ENCODE peak calls at places on chromosomes 6 and 20, in four cellular contexts. G is bronchial epithelial cell; Z is naive thymus-derived CD4-positive, alpha-beta T cell; V is neuronal stem cell. K is an unnamed sample. For H3K36me3, the result is how much of the 10 kb centered on the place peaks cover.

GRCh38 chr6:153965996-153966395 is 73.0 kb upstream of the OPRM1 start:
- DNase-seq in G (no peak), Z (peak), V (no peak), K (peak)

GRCh38 chr6:16118825-16119224 is 10.1 kb upstream of the MYLIP start:
- DNase-seq in G (no peak), Z (no peak), V (no peak), K (no peak)

GRCh38 chr6:119035459-119035858 is 43.0 kb downstream of the FAM184A start:
- DNase-seq in G (no peak), Z (no peak), V (no peak), K (no peak)

GRCh38 chr6:33761922-33762629 is 15.4 kb upstream of the IP6K3 start:
- DNase-seq in G (peak), Z (no peak), V (no peak), K (peak)

GRCh38 chr20:24673678-24674570 is 204.5 kb downstream of the SYNDIG1 start:
- DNase-seq in G (peak), Z (no peak), V (no peak), K (no peak)

GRCh38 chr6:53189554-53189953 is 40.9 kb upstream of the GCM1 start:
- DNase-seq in G (no peak), Z (no peak), V (no peak), K (no peak)

GRCh38 chr6:41167173-41167963 is 4.5 kb upstream of the TREM2 start:
- DNase-seq in G (peak), Z (no peak), V (peak), K (peak)

GRCh38 chr6:15421945-15422733 is 176.3 kb downstream of the JARID2 start:
- DNase-seq in G (no peak), Z (no peak), V (no peak), K (no peak)

GRCh38 chr20:2707353-2708072 is 14.9 kb downstream of the EBF4 start:
- DNase-seq in G (no peak), Z (no peak), V (no peak), K (no peak)

GRCh38 chr6:49693512-49693911 is 19.8 kb downstream of the CRISP2 start:
- DNase-seq in G (no peak), Z (no peak), V (no peak), K (no peak)

GRCh38 chr6:158962371-158962770 is 37.6 kb downstream of the RSPH3 start:
- DNase-seq in G (no peak), Z (no peak), V (no peak), K (no peak)

GRCh38 chr6:17015551-17016381 is 86.1 kb upstream of the STMND1 start:
- DNase-seq in G (no peak), Z (peak), V (no peak), K (peak)

GRCh38 chr20:21902391-21902790 is 196.9 kb downstream of the PAX1 start:
- DNase-seq in G (no peak), Z (no peak), V (no peak), K (no peak)

GRCh38 chr6:31529329-31530150 is 778 bp downstream of the MCCD1 start:
- DNase-seq in G (no peak), Z (no peak), V (no peak), K (no peak)

GRCh38 chr6:21846541-21847451 is 253.2 kb downstream of the SOX4 start:
- DNase-seq in G (peak), Z (no peak), V (peak), K (no peak)

GRCh38 chr20:38201356-38201755 is 36.3 kb upstream of the TGM2 start:
- DNase-seq in G (peak), Z (no peak), V (no peak), K (no peak)

GRCh38 chr6:53484409-53485280 is 60.3 kb downstream of the GCLC start:
- DNase-seq in G (peak), Z (peak), V (peak), K (peak)

GRCh38 chr6:54308677-54309315 is 555 bp downstream of the TINAG start:
- DNase-seq in G (no peak), Z (no peak), V (no peak), K (no peak)

GRCh38 chr6:28597217-28597835 is 71.6 kb downstream of the GPX5 start:
- DNase-seq in G (peak), Z (no peak), V (no peak), K (no peak)

GRCh38 chr6:138814179-138814834 is 18.4 kb downstream of the ECT2L start:
- DNase-seq in G (peak), Z (no peak), V (no peak), K (no peak)

GRCh38 chr20:1909097-1909496 is 13.9 kb downstream of the SIRPA start:
- DNase-seq in G (no peak), Z (no peak), V (no peak), K (no peak)

GRCh38 chr6:157834549-157834948 is 11.5 kb downstream of the SNX9 start:
- DNase-seq in G (no peak), Z (no peak), V (no peak), K (no peak)

GRCh38 chr6:52407467-52407866 is 12.7 kb upstream of the EFHC1 start:
- DNase-seq in G (peak), Z (no peak), V (peak), K (peak)

GRCh38 chr6:44194326-44194725 is 22.4 kb upstream of the MYMX start:
- DNase-seq in G (no peak), Z (no peak), V (no peak), K (no peak)

GRCh38 chr20:26163890-26164289 is 467.2 kb upstream of the ZNF337 start:
- DNase-seq in G (peak), Z (no peak), V (no peak), K (no peak)

GRCh38 chr20:59006864-59007757 is at the start of gene CTSZ:
- DNase-seq in G (no peak), Z (no peak), V (peak), K (peak)

GRCh38 chr20:21981179-21981578 is 275.7 kb downstream of the PAX1 start:
- DNase-seq in G (no peak), Z (no peak), V (no peak), K (no peak)

DNA sequence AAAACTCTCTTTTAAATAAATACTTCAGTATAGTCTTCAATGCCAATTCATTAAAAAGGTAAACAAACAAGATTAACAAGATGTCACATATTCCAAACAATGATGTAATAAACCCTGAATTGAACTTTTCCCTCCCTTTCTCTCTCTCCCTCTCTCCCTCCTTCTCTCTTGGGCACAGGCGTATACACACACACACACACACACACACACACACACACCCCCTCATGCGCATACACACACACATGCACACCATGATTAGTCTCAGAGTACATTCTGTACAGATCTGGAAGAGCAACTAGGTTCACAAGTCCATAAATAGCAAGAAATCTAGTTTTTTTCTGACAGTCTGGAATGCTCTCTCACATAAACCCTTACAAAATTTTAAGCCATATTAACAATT is 128.3 kb downstream of the DST start:
- DNase-seq in G (no peak), Z (no peak), V (no peak), K (peak)
- H3K36me3 ChIP-seq in G (under half), Z (under half), V (under half), K (under half)

GRCh38 chr6:27452496-27452897 is 20.4 kb downstream of the ZNF184 start:
- DNase-seq in G (no peak), Z (no peak), V (no peak), K (no peak)
- H3K36me3 ChIP-seq in G (under half), Z (under half), V (under half), K (under half)

DNA sequence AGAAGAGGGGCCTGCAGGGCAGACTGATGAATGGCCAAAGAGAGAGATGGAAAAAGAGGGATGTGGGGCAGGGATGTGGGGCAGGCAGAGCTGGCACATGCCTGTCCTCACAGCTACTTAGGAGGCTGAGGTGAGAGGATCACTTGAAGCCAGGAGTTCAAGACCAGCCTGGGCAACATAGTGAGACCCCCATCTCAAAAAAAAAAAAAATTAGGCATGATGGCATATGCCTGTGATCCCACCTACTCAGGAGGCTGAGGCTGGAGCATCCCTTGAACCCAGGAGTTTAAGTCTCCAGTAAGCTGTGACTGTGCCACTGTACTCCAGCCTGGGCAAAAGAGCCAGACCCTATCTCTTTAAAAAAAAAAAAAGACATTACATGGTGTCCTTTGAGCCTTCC is 34.8 kb downstream of the RNF8 start:
- DNase-seq in G (no peak), Z (no peak), V (no peak), K (no peak)
- H3K36me3 ChIP-seq in G (under half), Z (under half), V (under half), K (under half)

GRCh38 chr20:32438331-32438858 is 80.3 kb downstream of the ASXL1 start:
- DNase-seq in G (no peak), Z (no peak), V (no peak), K (no peak)
- H3K36me3 ChIP-seq in G (under half), Z (under half), V (under half), K (under half)

GRCh38 chr20:35711588-35712209 is 12.5 kb downstream of the ROMO1 start:
- DNase-seq in G (no peak), Z (no peak), V (no peak), K (no peak)

GRCh38 chr20:35710039-35710438 is 10.8 kb downstream of the ROMO1 start:
- DNase-seq in G (no peak), Z (no peak), V (no peak), K (no peak)

GRCh38 chr20:35710884-35711587 is 11.8 kb downstream of the ROMO1 start:
- DNase-seq in G (no peak), Z (no peak), V (no peak), K (no peak)

GRCh38 chr20:35708502-35708901 is 9.3 kb downstream of the ROMO1 start:
- DNase-seq in G (no peak), Z (no peak), V (no peak), K (no peak)

DNA sequence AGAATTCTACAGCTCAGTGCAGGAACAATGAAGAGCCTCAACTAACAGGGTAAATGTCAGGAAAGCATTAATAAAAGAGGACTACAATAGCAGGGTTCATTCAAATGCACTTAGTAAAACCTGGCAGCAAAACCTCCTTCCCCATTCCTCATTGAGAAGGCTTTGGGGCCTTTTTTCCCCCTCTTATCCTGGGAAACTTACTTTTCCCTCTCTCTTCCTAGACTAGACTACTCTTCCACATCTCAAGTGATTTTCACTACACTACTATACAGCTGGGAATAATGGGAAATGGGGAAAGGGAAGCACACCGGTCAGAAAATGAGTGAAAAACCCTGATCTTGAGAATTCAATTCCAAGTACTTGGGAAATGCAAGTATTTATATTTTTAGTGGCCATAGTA is 10.1 kb downstream of the ROMO1 start:
- DNase-seq in G (no peak), Z (no peak), V (no peak), K (no peak)
- H3K36me3 ChIP-seq in G (under half), Z (under half), V (under half), K (half or more)

GRCh38 chr20:62136283-62137091 is 6.7 kb downstream of the PSMA7 start:
- DNase-seq in G (peak), Z (peak), V (no peak), K (peak)
- H3K36me3 ChIP-seq in G (half or more), Z (under half), V (half or more), K (half or more)

GRCh38 chr20:55793986-55794385 is 211.3 kb downstream of the CBLN4 start:
- DNase-seq in G (no peak), Z (no peak), V (no peak), K (no peak)

GRCh38 chr20:55790178-55790577 is 215.1 kb downstream of the CBLN4 start:
- DNase-seq in G (no peak), Z (no peak), V (no peak), K (no peak)

DNA sequence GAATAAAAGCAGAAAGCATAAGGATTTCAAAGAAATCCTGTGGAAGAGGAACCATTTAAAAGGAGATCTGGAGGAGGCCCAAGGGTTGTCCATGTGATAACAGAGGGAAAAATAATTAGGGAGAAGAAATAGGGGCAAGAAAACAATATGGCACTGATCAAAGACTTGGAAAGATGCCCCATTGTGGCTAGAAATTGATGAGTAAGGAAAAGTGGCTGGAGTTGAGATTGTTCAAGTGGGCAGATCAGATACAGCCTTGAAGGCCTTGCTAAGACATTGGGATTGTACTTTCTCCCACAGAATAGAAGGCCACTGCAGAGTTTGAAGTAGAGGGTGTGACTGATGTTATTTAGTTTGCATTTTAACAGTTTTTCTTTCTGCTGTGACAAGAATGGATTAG is 213.3 kb downstream of the CBLN4 start:
- DNase-seq in G (no peak), Z (no peak), V (no peak), K (no peak)
- H3K36me3 ChIP-seq in G (under half), Z (under half), V (under half), K (under half)

GRCh38 chr6:105370316-105370715 is 32.6 kb downstream of the PREP start:
- DNase-seq in G (no peak), Z (no peak), V (no peak), K (no peak)
- H3K36me3 ChIP-seq in G (under half), Z (under half), V (under half), K (under half)

K was measured in cardiac muscle cell.